ENCODE peak calls at places on chromosome 1, in ten cellular contexts. One of them, this sample, is unnamed.

GRCh38 chr1:152162826-152163463 is 3.9 kb upstream of the RPTN start:
- DNase-seq in A549: peak
- DNase-seq in CD4-positive, alpha-beta T cell: no peak
- DNase-seq in pancreas: no peak
- DNase-seq in tibial nerve: no peak
- DNase-seq in AG04450: no peak
- DNase-seq in lower lobe of right lung: no peak
- DNase-seq in PC-3: peak
- DNase-seq in endothelial cell of umbilical vein: no peak
- DNase-seq in heart right ventricle: no peak
- DNase-seq in this sample: no peak

GRCh38 chr1:34361121-34361520 is 184.4 kb downstream of the C1orf94 start:
- DNase-seq in lower lobe of right lung: no peak
- DNase-seq in AG04450: no peak
- DNase-seq in PC-3: no peak
- DNase-seq in CD4-positive, alpha-beta T cell: no peak
- DNase-seq in A549: no peak
- DNase-seq in pancreas: no peak
- DNase-seq in heart right ventricle: no peak
- DNase-seq in endothelial cell of umbilical vein: no peak
- DNase-seq in tibial nerve: no peak
- DNase-seq in this sample: no peak

GRCh38 chr1:111605553-111605952 is 14.0 kb upstream of the RAP1A start:
- DNase-seq in PC-3: no peak
- DNase-seq in AG04450: no peak
- DNase-seq in tibial nerve: peak
- DNase-seq in heart right ventricle: no peak
- DNase-seq in pancreas: no peak
- DNase-seq in lower lobe of right lung: no peak
- DNase-seq in CD4-positive, alpha-beta T cell: no peak
- DNase-seq in A549: no peak
- DNase-seq in endothelial cell of umbilical vein: no peak
- DNase-seq in this sample: peak

GRCh38 chr1:215923129-215923824 is 356.2 kb downstream of the KCTD3 start:
- DNase-seq in lower lobe of right lung: no peak
- DNase-seq in pancreas: no peak
- DNase-seq in A549: no peak
- DNase-seq in heart right ventricle: no peak
- DNase-seq in PC-3: peak
- DNase-seq in AG04450: no peak
- DNase-seq in endothelial cell of umbilical vein: no peak
- DNase-seq in tibial nerve: no peak
- DNase-seq in CD4-positive, alpha-beta T cell: no peak
- DNase-seq in this sample: no peak

GRCh38 chr1:210726621-210727020 is 397.9 kb downstream of the HHAT start:
- DNase-seq in A549: no peak
- DNase-seq in CD4-positive, alpha-beta T cell: no peak
- DNase-seq in PC-3: peak
- DNase-seq in heart right ventricle: peak
- DNase-seq in lower lobe of right lung: no peak
- DNase-seq in tibial nerve: peak
- DNase-seq in AG04450: peak
- DNase-seq in pancreas: peak
- DNase-seq in endothelial cell of umbilical vein: no peak
- DNase-seq in this sample: no peak

GRCh38 chr1:89759036-89759435 is 61.8 kb upstream of the LRRC8D start:
- DNase-seq in endothelial cell of umbilical vein: no peak
- DNase-seq in tibial nerve: no peak
- DNase-seq in AG04450: no peak
- DNase-seq in pancreas: no peak
- DNase-seq in CD4-positive, alpha-beta T cell: no peak
- DNase-seq in lower lobe of right lung: no peak
- DNase-seq in A549: no peak
- DNase-seq in heart right ventricle: no peak
- DNase-seq in PC-3: no peak
- DNase-seq in this sample: no peak

GRCh38 chr1:7470904-7471638 is 300.0 kb upstream of the VAMP3 start:
- DNase-seq in heart right ventricle: peak
- DNase-seq in A549: peak
- DNase-seq in PC-3: peak
- DNase-seq in endothelial cell of umbilical vein: peak
- DNase-seq in lower lobe of right lung: peak
- DNase-seq in tibial nerve: peak
- DNase-seq in pancreas: no peak
- DNase-seq in AG04450: peak
- DNase-seq in CD4-positive, alpha-beta T cell: no peak
- DNase-seq in this sample: no peak

GRCh38 chr1:199218065-199218464 is 579.2 kb downstream of the PTPRC start:
- DNase-seq in PC-3: no peak
- DNase-seq in AG04450: no peak
- DNase-seq in lower lobe of right lung: no peak
- DNase-seq in endothelial cell of umbilical vein: no peak
- DNase-seq in tibial nerve: no peak
- DNase-seq in A549: no peak
- DNase-seq in pancreas: no peak
- DNase-seq in CD4-positive, alpha-beta T cell: no peak
- DNase-seq in heart right ventricle: no peak
- DNase-seq in this sample: no peak

GRCh38 chr1:56506951-56507437 is 72.4 kb downstream of the PLPP3 start:
- DNase-seq in pancreas: no peak
- DNase-seq in AG04450: no peak
- DNase-seq in tibial nerve: no peak
- DNase-seq in CD4-positive, alpha-beta T cell: no peak
- DNase-seq in lower lobe of right lung: no peak
- DNase-seq in PC-3: no peak
- DNase-seq in A549: no peak
- DNase-seq in endothelial cell of umbilical vein: peak
- DNase-seq in heart right ventricle: no peak
- DNase-seq in this sample: no peak
- H3K27ac ChIP-seq in pancreas: no peak
- H3K27ac ChIP-seq in AG04450: no peak
- H3K27ac ChIP-seq in tibial nerve: no peak
- H3K27ac ChIP-seq in CD4-positive, alpha-beta T cell: no peak
- H3K27ac ChIP-seq in lower lobe of right lung: peak
- H3K27ac ChIP-seq in PC-3: no peak
- H3K27ac ChIP-seq in A549: no peak
- H3K27ac ChIP-seq in endothelial cell of umbilical vein: peak
- H3K27ac ChIP-seq in heart right ventricle: peak
- H3K27ac ChIP-seq in this sample: peak

GRCh38 chr1:201565024-201565730 is 26.2 kb downstream of the NAV1 start:
- DNase-seq in A549: no peak
- DNase-seq in pancreas: peak
- DNase-seq in PC-3: no peak
- DNase-seq in endothelial cell of umbilical vein: no peak
- DNase-seq in heart right ventricle: no peak
- DNase-seq in lower lobe of right lung: peak
- DNase-seq in AG04450: no peak
- DNase-seq in tibial nerve: no peak
- DNase-seq in CD4-positive, alpha-beta T cell: no peak
- DNase-seq in this sample: peak

GRCh38 chr1:201565771-201566528 is 27.0 kb downstream of the NAV1 start:
- DNase-seq in A549: no peak
- DNase-seq in pancreas: peak
- DNase-seq in PC-3: no peak
- DNase-seq in lower lobe of right lung: peak
- DNase-seq in endothelial cell of umbilical vein: no peak
- DNase-seq in CD4-positive, alpha-beta T cell: no peak
- DNase-seq in tibial nerve: no peak
- DNase-seq in heart right ventricle: no peak
- DNase-seq in AG04450: no peak
- DNase-seq in this sample: peak

GRCh38 chr1:201568258-201568657 is 29.3 kb downstream of the NAV1 start:
- DNase-seq in tibial nerve: no peak
- DNase-seq in PC-3: no peak
- DNase-seq in endothelial cell of umbilical vein: no peak
- DNase-seq in lower lobe of right lung: peak
- DNase-seq in heart right ventricle: no peak
- DNase-seq in pancreas: peak
- DNase-seq in A549: no peak
- DNase-seq in AG04450: no peak
- DNase-seq in CD4-positive, alpha-beta T cell: no peak
- DNase-seq in this sample: no peak

GRCh38 chr1:201566933-201567801 is 28.2 kb downstream of the NAV1 start:
- DNase-seq in heart right ventricle: no peak
- DNase-seq in pancreas: peak
- DNase-seq in PC-3: no peak
- DNase-seq in A549: no peak
- DNase-seq in AG04450: no peak
- DNase-seq in tibial nerve: no peak
- DNase-seq in CD4-positive, alpha-beta T cell: no peak
- DNase-seq in lower lobe of right lung: peak
- DNase-seq in endothelial cell of umbilical vein: no peak
- DNase-seq in this sample: no peak

DNA sequence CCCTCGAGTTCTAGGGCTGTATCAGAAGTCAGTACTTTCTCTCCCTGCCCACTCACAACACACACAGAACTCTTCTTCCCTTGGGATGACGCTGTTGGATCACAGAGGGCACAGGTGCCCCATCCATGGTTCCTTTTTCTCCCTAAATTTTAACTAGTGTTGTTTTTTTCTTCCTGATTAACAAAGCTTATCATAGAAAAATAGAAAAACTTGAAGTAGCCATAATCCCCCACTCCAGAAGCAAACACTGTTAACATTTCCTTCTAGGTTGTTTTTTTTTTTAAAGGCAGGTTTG is 27.5 kb downstream of the NAV1 start:
- DNase-seq in AG04450: no peak
- DNase-seq in CD4-positive, alpha-beta T cell: no peak
- DNase-seq in PC-3: no peak
- DNase-seq in tibial nerve: no peak
- DNase-seq in endothelial cell of umbilical vein: no peak
- DNase-seq in A549: no peak
- DNase-seq in pancreas: no peak
- DNase-seq in heart right ventricle: no peak
- DNase-seq in lower lobe of right lung: no peak
- DNase-seq in this sample: no peak
- H3K27ac ChIP-seq in AG04450: no peak
- H3K27ac ChIP-seq in CD4-positive, alpha-beta T cell: no peak
- H3K27ac ChIP-seq in PC-3: no peak
- H3K27ac ChIP-seq in tibial nerve: peak
- H3K27ac ChIP-seq in endothelial cell of umbilical vein: no peak
- H3K27ac ChIP-seq in A549: no peak
- H3K27ac ChIP-seq in pancreas: no peak
- H3K27ac ChIP-seq in heart right ventricle: peak
- H3K27ac ChIP-seq in lower lobe of right lung: no peak
- H3K27ac ChIP-seq in this sample: peak

GRCh38 chr1:240093120-240093961 is 1.7 kb downstream of the FMN2 start:
- DNase-seq in heart right ventricle: no peak
- DNase-seq in A549: peak
- DNase-seq in tibial nerve: no peak
- DNase-seq in CD4-positive, alpha-beta T cell: no peak
- DNase-seq in endothelial cell of umbilical vein: no peak
- DNase-seq in lower lobe of right lung: no peak
- DNase-seq in AG04450: no peak
- DNase-seq in PC-3: no peak
- DNase-seq in pancreas: peak
- DNase-seq in this sample: no peak

GRCh38 chr1:240091614-240092300 is at the start of gene FMN2:
- DNase-seq in A549: peak
- DNase-seq in lower lobe of right lung: no peak
- DNase-seq in pancreas: peak
- DNase-seq in CD4-positive, alpha-beta T cell: no peak
- DNase-seq in endothelial cell of umbilical vein: no peak
- DNase-seq in heart right ventricle: no peak
- DNase-seq in tibial nerve: no peak
- DNase-seq in PC-3: peak
- DNase-seq in AG04450: no peak
- DNase-seq in this sample: peak

GRCh38 chr1:240092301-240093119 is 827 bp downstream of the FMN2 start:
- DNase-seq in lower lobe of right lung: no peak
- DNase-seq in CD4-positive, alpha-beta T cell: no peak
- DNase-seq in PC-3: peak
- DNase-seq in heart right ventricle: no peak
- DNase-seq in endothelial cell of umbilical vein: peak
- DNase-seq in pancreas: peak
- DNase-seq in A549: peak
- DNase-seq in AG04450: peak
- DNase-seq in tibial nerve: no peak
- DNase-seq in this sample: peak

GRCh38 chr1:240091201-240091600 is 482 bp upstream of the FMN2 start:
- DNase-seq in endothelial cell of umbilical vein: no peak
- DNase-seq in CD4-positive, alpha-beta T cell: no peak
- DNase-seq in AG04450: no peak
- DNase-seq in tibial nerve: no peak
- DNase-seq in pancreas: no peak
- DNase-seq in heart right ventricle: no peak
- DNase-seq in lower lobe of right lung: no peak
- DNase-seq in A549: no peak
- DNase-seq in PC-3: no peak
- DNase-seq in this sample: no peak

GRCh38 chr1:240094043-240094722 is 2.5 kb downstream of the FMN2 start:
- DNase-seq in A549: no peak
- DNase-seq in heart right ventricle: no peak
- DNase-seq in CD4-positive, alpha-beta T cell: no peak
- DNase-seq in pancreas: no peak
- DNase-seq in tibial nerve: no peak
- DNase-seq in endothelial cell of umbilical vein: no peak
- DNase-seq in AG04450: no peak
- DNase-seq in lower lobe of right lung: no peak
- DNase-seq in PC-3: peak
- DNase-seq in this sample: no peak
- H3K27ac ChIP-seq in A549: no peak
- H3K27ac ChIP-seq in heart right ventricle: no peak
- H3K27ac ChIP-seq in CD4-positive, alpha-beta T cell: no peak
- H3K27ac ChIP-seq in pancreas: no peak
- H3K27ac ChIP-seq in tibial nerve: peak
- H3K27ac ChIP-seq in endothelial cell of umbilical vein: no peak
- H3K27ac ChIP-seq in AG04450: no peak
- H3K27ac ChIP-seq in lower lobe of right lung: no peak
- H3K27ac ChIP-seq in PC-3: no peak
- H3K27ac ChIP-seq in this sample: no peak

GRCh38 chr1:30840904-30841598 is 67.5 kb downstream of the SDC3 start:
- DNase-seq in AG04450: no peak
- DNase-seq in pancreas: no peak
- DNase-seq in CD4-positive, alpha-beta T cell: no peak
- DNase-seq in PC-3: no peak
- DNase-seq in lower lobe of right lung: peak
- DNase-seq in tibial nerve: no peak
- DNase-seq in endothelial cell of umbilical vein: peak
- DNase-seq in heart right ventricle: peak
- DNase-seq in A549: no peak
- DNase-seq in this sample: no peak
- H3K27ac ChIP-seq in AG04450: no peak
- H3K27ac ChIP-seq in pancreas: no peak
- H3K27ac ChIP-seq in CD4-positive, alpha-beta T cell: no peak
- H3K27ac ChIP-seq in PC-3: no peak
- H3K27ac ChIP-seq in lower lobe of right lung: no peak
- H3K27ac ChIP-seq in tibial nerve: peak
- H3K27ac ChIP-seq in endothelial cell of umbilical vein: no peak
- H3K27ac ChIP-seq in heart right ventricle: no peak
- H3K27ac ChIP-seq in A549: no peak
- H3K27ac ChIP-seq in this sample: no peak

DNA sequence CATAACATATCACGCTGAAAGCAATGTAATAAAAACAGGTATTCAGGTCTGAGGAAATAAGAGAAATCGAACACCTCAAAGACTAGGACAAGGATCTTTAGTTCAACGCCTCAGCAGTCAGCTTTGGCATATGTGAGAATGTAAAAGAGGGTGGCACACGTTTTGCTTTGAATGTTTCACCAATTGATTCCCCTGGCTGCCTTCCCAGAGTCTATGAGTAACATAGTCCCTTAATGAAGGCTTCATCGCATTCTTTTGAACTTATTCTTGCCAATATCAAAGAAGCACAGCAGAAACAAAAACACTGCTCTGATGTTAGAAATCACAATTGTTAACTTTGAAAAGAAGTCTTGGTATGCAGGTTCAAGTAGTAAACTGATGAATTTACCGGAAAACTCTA is 764.8 kb downstream of the ADGRL2 start:
- DNase-seq in CD4-positive, alpha-beta T cell: no peak
- DNase-seq in heart right ventricle: no peak
- DNase-seq in AG04450: no peak
- DNase-seq in PC-3: peak
- DNase-seq in endothelial cell of umbilical vein: peak
- DNase-seq in tibial nerve: peak
- DNase-seq in pancreas: no peak
- DNase-seq in A549: no peak
- DNase-seq in lower lobe of right lung: no peak
- DNase-seq in this sample: no peak
- H3K27ac ChIP-seq in CD4-positive, alpha-beta T cell: no peak
- H3K27ac ChIP-seq in heart right ventricle: no peak
- H3K27ac ChIP-seq in AG04450: no peak
- H3K27ac ChIP-seq in PC-3: no peak
- H3K27ac ChIP-seq in endothelial cell of umbilical vein: peak
- H3K27ac ChIP-seq in tibial nerve: no peak
- H3K27ac ChIP-seq in pancreas: no peak
- H3K27ac ChIP-seq in A549: no peak
- H3K27ac ChIP-seq in lower lobe of right lung: no peak
- H3K27ac ChIP-seq in this sample: no peak

This sample was measured in substantia nigra.